ENCODE peak calls at places on chromosomes 6 and 20, in eight cellular contexts. H is heart left ventricle, M is A549, Y is heart right ventricle, K is stomach, B is HCT116, V is IMR-90, N is GM12878. E is an unnamed sample.
A peak's percentile ranks its signal among the peaks of the same experiment; 100 is the strongest.

GRCh38 chr6:51494342-51494741 is 593.1 kb downstream of the PKHD1 start:
- DNase-seq in M (no peak), N (no peak), K (no peak), V (no peak), B (no peak), H (no peak), Y (no peak), E (no peak)

GRCh38 chr20:59933849-59934585 is 580 bp upstream of the SYCP2 start:
- DNase-seq in H (peak; percentile 86), B (peak; percentile 15), V (peak; percentile 49), Y (peak; percentile 86), M (peak; percentile 82), N (no peak), K (peak; percentile 85), E (peak; percentile 73)

GRCh38 chr6:151637814-151638213 is 144.0 kb downstream of the CCDC170 start:
- DNase-seq in N (no peak), B (no peak), V (no peak), Y (no peak), K (no peak), H (no peak), M (no peak), E (no peak)

GRCh38 chr6:101682937-101683336 is 289.4 kb downstream of the GRIK2 start:
- DNase-seq in V (no peak), K (no peak), Y (no peak), M (no peak), H (no peak), B (no peak), N (no peak), E (no peak)

GRCh38 chr6:84074988-84075781 is 41.6 kb downstream of the MRAP2 start:
- DNase-seq in H (no peak), V (peak; percentile 7), N (no peak), M (no peak), K (peak; percentile 27), B (peak; percentile 6), Y (no peak), E (no peak)

GRCh38 chr6:147054158-147054557 is 150.1 kb upstream of the STXBP5 start:
- DNase-seq in K (no peak), B (no peak), M (no peak), N (no peak), H (no peak), Y (no peak), V (no peak), E (no peak)

GRCh38 chr6:53038148-53038547 is 27.1 kb upstream of the FBXO9 start:
- DNase-seq in M (no peak), Y (no peak), B (no peak), V (peak; percentile 43), H (no peak), N (no peak), K (no peak), E (no peak)

GRCh38 chr6:42441661-42442081 is 10.1 kb downstream of the TRERF1 start:
- DNase-seq in B (no peak), V (peak; percentile 35), N (no peak), Y (no peak), H (no peak), M (no peak), K (no peak), E (no peak)

DNA sequence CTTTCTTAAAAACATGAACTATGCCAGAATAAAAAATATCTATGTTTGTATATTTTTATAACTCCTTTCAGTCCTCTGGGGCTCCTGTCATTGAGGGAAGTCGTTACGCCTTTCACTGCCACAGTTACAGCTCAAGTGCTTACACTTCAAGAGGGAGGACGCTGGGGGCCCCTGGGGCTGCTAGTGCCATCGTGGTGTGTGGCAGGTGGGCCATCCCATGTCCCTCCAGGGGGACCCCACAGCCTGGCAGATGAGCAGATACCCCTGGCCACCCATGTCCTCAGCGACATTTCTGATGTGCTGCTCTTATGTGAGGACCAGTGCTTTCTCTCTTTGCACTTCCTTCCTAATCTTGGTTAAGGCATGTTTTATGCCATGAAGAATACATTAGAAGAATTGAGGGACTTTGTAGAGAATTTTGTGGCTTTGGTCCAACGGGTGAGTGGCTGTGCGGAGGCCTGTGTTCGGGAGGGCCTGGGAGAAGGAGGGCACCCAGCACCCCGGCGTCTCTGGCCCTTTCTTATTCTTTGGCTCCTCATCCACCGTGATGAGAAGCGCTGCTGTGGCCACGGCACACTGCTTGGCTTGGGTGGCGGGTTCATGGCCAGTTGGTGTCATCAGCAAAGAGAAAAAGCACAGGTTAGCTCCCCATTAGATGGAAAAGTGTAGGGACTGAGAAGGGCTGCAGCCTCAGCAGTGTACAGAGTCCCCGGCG is 38.3 kb upstream of the SYNJ2 start:
- DNase-seq in B (no peak), Y (no peak), K (no peak), N (no peak), V (no peak), M (no peak), H (no peak), E (no peak)
- H3K27ac ChIP-seq in B (no peak overlapping the region), Y (no peak overlapping the region), K (no peak overlapping the region), N (no peak overlapping the region), V (no peak overlapping the region), M (no peak overlapping the region), H (no peak overlapping the region), E (no peak overlapping the region)

DNA sequence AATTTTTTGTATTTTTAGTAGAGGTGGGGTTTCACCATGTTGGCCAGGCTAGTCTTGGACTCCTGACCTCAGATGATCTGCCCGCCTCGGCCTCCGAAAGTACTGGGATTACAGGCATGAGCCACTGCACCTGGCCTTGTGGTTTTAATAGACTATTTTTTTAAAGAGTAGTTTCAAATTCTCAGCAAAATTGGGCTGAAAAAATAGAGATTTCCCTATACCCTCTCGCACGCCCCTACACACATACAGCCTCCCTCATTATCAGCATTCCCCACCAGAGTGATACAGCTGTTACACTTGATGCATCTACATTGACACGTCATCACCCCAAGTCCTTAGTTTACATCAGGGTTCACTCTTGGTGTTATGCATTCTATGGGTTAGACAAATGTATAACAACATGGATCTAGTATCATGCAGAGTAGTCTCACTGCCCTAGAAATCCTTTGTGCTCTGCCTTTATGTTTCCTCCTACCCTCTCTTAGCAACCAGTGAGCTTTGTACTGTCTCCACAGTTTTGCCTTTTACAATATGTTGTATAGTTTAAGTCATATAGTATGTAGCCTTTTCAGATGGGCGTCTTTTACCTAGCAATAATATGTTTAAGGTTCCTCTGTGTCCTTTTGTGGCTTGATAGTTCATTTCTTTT is 103.6 kb downstream of the CDYL start:
- DNase-seq in B (no peak), K (no peak), Y (no peak), V (no peak), M (no peak), H (no peak), N (peak; percentile 60), E (no peak)
- H3K4me3 ChIP-seq in B (no peak overlapping the region), K (no peak overlapping the region), Y (no peak overlapping the region), V (no peak overlapping the region), M (no peak overlapping the region), H (no peak overlapping the region), N (peak overlapping the region; percentile 48), E (no peak overlapping the region)

GRCh38 chr6:143060354-143060805 is 309 bp upstream of the AIG1 start:
- DNase-seq in V (peak; percentile 81), K (peak; percentile 80), H (peak; percentile 86), Y (peak; percentile 81), B (peak; percentile 90), M (peak; percentile 63), N (peak; percentile 31), E (peak; percentile 87)

GRCh38 chr6:143061597-143062385 is 1.1 kb downstream of the AIG1 start:
- DNase-seq in H (no peak), B (no peak), Y (no peak), M (no peak), V (peak; percentile 12), K (no peak), N (no peak), E (no peak)

GRCh38 chr6:143059616-143060353 is 904 bp upstream of the AIG1 start:
- DNase-seq in K (no peak), B (peak; percentile 62), H (no peak), V (peak; percentile 87), Y (no peak), N (no peak), M (no peak), E (no peak)

GRCh38 chr6:143060806-143061596 is at the start of gene AIG1:
- DNase-seq in M (peak; percentile 43), V (no peak), H (peak; percentile 82), Y (no peak), B (peak; percentile 47), N (no peak), K (no peak), E (peak; percentile 41)

GRCh38 chr6:143058987-143059386 is 1.7 kb upstream of the AIG1 start:
- DNase-seq in Y (no peak), H (peak; percentile 35), V (no peak), B (no peak), N (no peak), K (no peak), M (no peak), E (no peak)
- H3K27ac ChIP-seq in Y (peak overlapping the region; percentile 97), H (peak overlapping the region; percentile 98), V (no peak overlapping the region), B (peak overlapping the region; percentile 16), N (no peak overlapping the region), K (peak overlapping the region; percentile 94), M (no peak overlapping the region), E (no peak overlapping the region)

GRCh38 chr6:105179244-105180065 is at the start of gene POPDC3:
- DNase-seq in N (no peak), B (no peak), Y (peak; percentile 19), V (peak; percentile 53), K (peak; percentile 38), H (peak; percentile 49), M (peak; percentile 41), E (peak; percentile 62)
- H3K4me3 ChIP-seq in N (peak within 1 kb of the TSS; percentile 32), B (peak within 1 kb of the TSS; percentile 65), Y (peak within 1 kb of the TSS; percentile 64), V (peak within 1 kb of the TSS; percentile 63), K (peak within 1 kb of the TSS; percentile 52), H (peak within 1 kb of the TSS; percentile 55), M (peak within 1 kb of the TSS; percentile 66), E (peak within 1 kb of the TSS; percentile 86)

DNA sequence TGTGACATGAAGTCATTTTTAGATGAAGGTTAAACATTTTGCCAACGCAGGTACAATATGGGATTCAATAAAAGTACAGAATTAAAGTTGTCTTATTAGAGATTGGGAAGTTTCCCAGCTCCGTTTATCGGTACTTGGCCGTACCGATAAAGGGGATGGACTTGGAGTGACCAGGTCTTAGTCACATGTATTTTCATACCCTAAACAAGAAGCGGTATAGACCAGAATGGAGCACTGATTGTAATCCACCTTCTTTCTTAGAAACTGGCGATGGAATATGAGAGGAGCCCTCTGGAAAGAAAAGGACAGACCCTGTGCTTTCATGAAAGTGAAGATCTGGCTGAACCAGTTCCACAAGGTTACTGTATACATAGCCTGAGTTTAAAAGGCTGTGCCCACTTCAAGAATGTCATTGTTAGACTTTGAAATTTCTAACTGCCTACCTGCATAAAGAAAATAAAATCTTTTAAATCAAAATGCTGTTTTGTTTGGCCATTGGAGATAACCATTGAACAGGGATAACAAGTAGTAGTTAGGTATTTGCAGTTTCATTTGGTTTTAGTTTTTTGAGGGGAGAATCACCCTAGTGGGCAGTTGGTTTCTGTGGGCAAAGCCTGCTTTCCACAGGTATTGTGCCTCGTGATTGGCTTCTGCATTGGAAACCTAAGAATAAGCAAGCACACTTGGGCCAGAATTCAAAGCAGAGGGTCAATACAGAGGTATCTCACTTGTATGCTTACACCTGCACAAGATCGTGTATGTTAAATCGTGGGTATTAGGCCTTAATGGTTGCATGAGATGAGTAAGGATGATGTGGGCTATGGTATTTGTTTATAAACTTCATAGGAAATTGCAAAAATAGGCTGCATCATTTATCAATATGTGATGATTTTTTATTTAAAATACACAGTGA is 11.2 kb upstream of the ZNFX1 start:
- DNase-seq in K (no peak), M (no peak), H (no peak), V (no peak), N (no peak), Y (no peak), B (no peak), E (no peak)
- H3K27ac ChIP-seq in K (peak overlapping the region; percentile 72), M (no peak overlapping the region), H (no peak overlapping the region), V (no peak overlapping the region), N (no peak overlapping the region), Y (no peak overlapping the region), B (peak overlapping the region; percentile 24), E (peak overlapping the region; percentile 56)